ENCODE peak calls at places on chromosomes 11 and 22, in ten cellular contexts. U is body of pancreas, H is cardiac fibroblast, G is stomach, Q is AG10803, K is A549, M is BE2C, I is lower lobe of right lung, B is PC-3, V is NB4. C is an unnamed sample.

GRCh38 chr11:122850076-122850631 is 11.9 kb downstream of the CRTAM start:
- DNase-seq in B (no peak), M (no peak), I (no peak), H (peak; percentile 52), K (no peak), G (no peak), Q (no peak), U (no peak), V (peak; percentile 43), C (peak; percentile 45)

GRCh38 chr11:101912823-101913284 is 2.0 kb upstream of the CEP126 start:
- DNase-seq in U (no peak), V (no peak), H (peak; percentile 90), I (no peak), M (no peak), G (no peak), K (peak; percentile 68), Q (no peak), B (peak; percentile 71), C (peak; percentile 53)

GRCh38 chr11:68798221-68798813 is 43.4 kb downstream of the CPT1A start:
- DNase-seq in I (no peak), M (peak; percentile 73), G (no peak), H (peak; percentile 29), K (no peak), B (peak; percentile 52), Q (peak; percentile 6), U (no peak), V (peak; percentile 55), C (peak; percentile 14)

GRCh38 chr11:33912405-33913361 is 20.8 kb upstream of the LMO2 start:
- DNase-seq in G (no peak), B (peak; percentile 83), Q (peak; percentile 90), U (no peak), K (peak; percentile 66), V (peak; percentile 96), I (no peak), M (no peak), H (peak; percentile 93), C (peak; percentile 72)

GRCh38 chr22:40605676-40606250 is 30.8 kb downstream of the MRTFA start:
- DNase-seq in V (no peak), G (no peak), K (no peak), I (no peak), M (no peak), H (peak; percentile 30), B (no peak), U (no peak), Q (peak; percentile 66), C (peak; percentile 39)

GRCh38 chr11:9461760-9462134 is 935 bp downstream of the ZNF143 start:
- DNase-seq in K (peak; percentile 33), V (peak; percentile 26), H (peak; percentile 43), I (no peak), U (no peak), M (no peak), G (no peak), Q (peak; percentile 25), B (peak; percentile 7), C (peak; percentile 31)

GRCh38 chr11:124799384-124800225 is 601 bp downstream of the MSANTD2 start:
- DNase-seq in U (peak; percentile 23), K (peak; percentile 13), G (peak; percentile 28), B (peak; percentile 33), I (peak; percentile 63), H (peak; percentile 38), M (peak; percentile 40), Q (peak; percentile 7), V (peak; percentile 65), C (peak; percentile 32)

GRCh38 chr22:32466496-32466895 is 2.2 kb upstream of the BPIFC start:
- DNase-seq in I (no peak), H (no peak), K (no peak), B (no peak), V (no peak), Q (no peak), G (no peak), M (no peak), U (no peak), C (no peak)

GRCh38 chr11:62612366-62613274 is at the start of the genes EML3 and ROM1:
- DNase-seq in V (peak; percentile 93), M (peak; percentile 87), G (peak; percentile 86), H (peak; percentile 80), B (peak; percentile 79), U (peak; percentile 85), K (peak; percentile 88), I (peak; percentile 92), Q (peak; percentile 84), C (peak; percentile 91)

GRCh38 chr22:38477515-38477914 is 9.6 kb downstream of the KDELR3 start:
- DNase-seq in Q (no peak), V (no peak), G (no peak), I (no peak), H (no peak), M (no peak), B (no peak), U (no peak), K (no peak), C (no peak)

GRCh38 chr22:20419664-20419951 is 18.0 kb downstream of the SCARF2 start:
- DNase-seq in M (no peak), I (no peak), H (no peak), Q (no peak), V (no peak), B (no peak), G (no peak), U (peak; percentile 2), K (no peak), C (no peak)

GRCh38 chr22:26170112-26170492 is 840 bp downstream of the SEZ6L start:
- DNase-seq in U (no peak), I (no peak), H (no peak), K (no peak), M (peak; percentile 25), G (no peak), Q (no peak), V (peak; percentile 4), B (no peak), C (no peak)

GRCh38 chr11:16632295-16633200 is 105.9 kb upstream of the C11orf58 start:
- DNase-seq in B (peak; percentile 66), U (no peak), G (no peak), Q (peak; percentile 1), M (no peak), V (peak; percentile 38), I (no peak), H (peak; percentile 17), K (peak; percentile 38), C (peak; percentile 14)
- TF ChIP-seq CTCF in B (peak; percentile 69), U (no peak), G (no peak), Q (peak; percentile 39), M (peak; percentile 56), V (peak; percentile 28), I (no peak), H (peak; percentile 40), K (peak; percentile 24), C (peak; percentile 49)

DNA sequence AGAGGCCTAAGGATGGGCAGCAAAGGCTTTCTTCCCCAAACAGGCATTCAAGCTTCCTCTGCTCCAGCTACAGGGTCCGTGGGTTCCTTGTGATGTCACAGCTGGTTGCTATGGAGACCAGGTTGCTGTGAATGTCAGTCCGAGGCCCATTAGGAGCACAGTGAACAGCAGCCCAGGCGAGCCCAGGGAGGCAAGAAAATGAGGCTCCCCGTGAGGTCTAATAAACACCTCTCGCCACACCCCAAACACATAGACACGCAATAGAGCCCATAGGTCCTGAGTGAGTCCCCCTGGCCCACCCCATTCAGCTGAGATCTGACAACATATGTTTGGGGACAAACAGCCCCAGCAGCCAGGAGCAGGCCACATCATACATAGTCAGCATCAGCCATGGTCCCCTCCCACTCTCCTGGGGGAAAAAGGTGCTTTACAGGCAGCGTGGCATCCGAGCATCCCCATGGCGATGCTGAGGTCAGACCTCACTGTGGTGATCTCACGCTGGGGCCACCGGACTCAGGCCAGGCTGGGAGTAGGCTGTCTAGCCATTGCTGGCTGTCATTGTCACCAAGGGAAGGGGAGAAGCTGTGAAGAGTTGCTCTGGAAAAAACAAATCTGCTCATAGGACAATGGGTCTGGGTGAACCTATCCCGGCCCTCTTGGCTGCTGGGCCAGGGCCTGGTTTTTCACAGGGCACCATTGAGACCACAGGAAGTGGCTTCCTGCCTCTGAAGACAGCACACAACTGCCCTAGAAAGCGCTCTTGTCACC is 23.1 kb upstream of the TP53I11 start:
- DNase-seq in B (no peak), V (peak; percentile 77), Q (no peak), U (no peak), H (no peak), G (no peak), K (no peak), I (no peak), M (no peak), C (no peak)
- H3K4me3 ChIP-seq in B (no peak overlapping the region), V (no peak overlapping the region), Q (no peak overlapping the region), U (no peak overlapping the region), H (no peak overlapping the region), G (no peak overlapping the region), K (no peak overlapping the region), I (no peak overlapping the region), M (no peak overlapping the region), C (no peak overlapping the region)

GRCh38 chr22:22702874-22703570 is 58.6 kb downstream of the GGTLC2 start:
- DNase-seq in U (no peak), G (no peak), K (no peak), H (no peak), Q (no peak), I (no peak), M (no peak), B (no peak), V (no peak), C (no peak)

GRCh38 chr22:22700631-22701030 is 56.2 kb downstream of the GGTLC2 start:
- DNase-seq in Q (no peak), V (no peak), G (no peak), B (no peak), M (no peak), I (no peak), U (no peak), K (no peak), H (no peak), C (no peak)

GRCh38 chr22:22704156-22704946 is 59.9 kb downstream of the GGTLC2 start:
- DNase-seq in I (no peak), U (no peak), Q (no peak), M (no peak), H (no peak), G (no peak), B (no peak), V (no peak), K (no peak), C (no peak)

GRCh38 chr22:22703715-22704114 is 59.3 kb downstream of the GGTLC2 start:
- DNase-seq in K (peak; percentile 61), B (peak; percentile 77), M (no peak), H (peak; percentile 95), V (no peak), I (no peak), Q (peak; percentile 24), U (no peak), G (no peak), C (peak; percentile 80)

GRCh38 chr22:22702159-22702873 is 57.9 kb downstream of the GGTLC2 start:
- DNase-seq in V (peak; percentile 12), K (no peak), M (no peak), U (no peak), B (peak; percentile 49), H (peak; percentile 21), I (no peak), Q (no peak), G (no peak), C (no peak)
- TF ChIP-seq CTCF in V (peak; percentile 55), K (peak; percentile 20), M (peak; percentile 33), U (peak; percentile 26), B (peak; percentile 46), H (peak; percentile 66), I (peak; percentile 21), Q (no peak), G (no peak), C (peak; percentile 30)

DNA sequence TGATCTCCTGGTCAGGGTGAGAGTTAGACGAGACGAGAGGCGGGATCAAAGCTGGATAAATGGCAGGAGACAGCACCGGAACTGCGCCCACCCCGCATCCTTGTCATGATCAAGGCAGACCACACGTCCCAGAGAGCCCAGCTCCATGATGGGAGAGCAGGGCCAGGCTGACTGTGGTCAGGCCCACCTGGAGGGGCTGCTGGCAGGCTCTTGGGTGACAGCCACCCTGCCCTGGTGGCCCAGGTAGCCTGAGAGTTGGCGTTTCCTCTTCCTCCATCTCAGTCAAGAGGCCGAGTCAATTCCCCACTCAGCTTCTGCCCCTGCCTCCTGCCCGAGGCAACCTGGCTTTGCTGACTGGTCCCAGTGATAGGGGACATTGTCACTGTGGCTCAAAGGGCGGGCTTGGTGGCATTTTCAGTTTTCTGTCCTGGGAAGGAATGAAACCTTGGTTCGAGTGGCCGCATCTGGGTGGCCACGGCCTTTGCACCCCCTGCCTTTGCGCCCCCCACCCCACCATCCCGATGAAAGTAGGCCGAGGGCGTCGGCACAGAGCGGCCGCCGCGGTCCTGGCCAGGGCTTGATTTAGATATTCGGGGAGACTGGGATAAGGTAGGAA is 60.8 kb upstream of the PPARA start:
- DNase-seq in B (no peak), V (no peak), H (no peak), K (no peak), U (peak; percentile 26), G (peak; percentile 26), M (peak; percentile 40), Q (no peak), I (peak; percentile 35), C (peak; percentile 14)
- H3K4me3 ChIP-seq in B (no peak overlapping the region), V (no peak overlapping the region), H (no peak overlapping the region), K (no peak overlapping the region), U (no peak overlapping the region), G (peak overlapping the region; percentile 23), M (peak overlapping the region; percentile 2), Q (peak overlapping the region; percentile 98), I (peak overlapping the region; percentile 37), C (peak overlapping the region; percentile 93)